ENCODE peak calls at places on chromosomes 13 and 19, in seven cellular contexts. One of them, this sample, is unnamed.

GRCh38 chr13:39876258-39876657 is 220.8 kb downstream of the COG6 start:
- DNase-seq in T follicular helper cell: no peak
- DNase-seq in neural crest cell: no peak
- DNase-seq in Calu3: no peak
- DNase-seq in T-helper 2 cell: no peak
- DNase-seq in aorta: no peak
- DNase-seq in thoracic aorta: no peak
- DNase-seq in this sample: no peak

GRCh38 chr19:32223595-32224370 is 121.6 kb upstream of the ZNF507 start:
- DNase-seq in T-helper 2 cell: no peak
- DNase-seq in neural crest cell: no peak
- DNase-seq in T follicular helper cell: no peak
- DNase-seq in thoracic aorta: no peak
- DNase-seq in aorta: no peak
- DNase-seq in Calu3: no peak
- DNase-seq in this sample: no peak

GRCh38 chr19:12947702-12948596 is 2.3 kb downstream of the RAD23A start:
- DNase-seq in T-helper 2 cell: no peak
- DNase-seq in Calu3: no peak
- DNase-seq in thoracic aorta: no peak
- DNase-seq in aorta: no peak
- DNase-seq in neural crest cell: no peak
- DNase-seq in T follicular helper cell: no peak
- DNase-seq in this sample: no peak

GRCh38 chr19:46376241-46377153 is 29.6 kb downstream of the PPP5C start:
- DNase-seq in thoracic aorta: no peak
- DNase-seq in T follicular helper cell: no peak
- DNase-seq in neural crest cell: no peak
- DNase-seq in T-helper 2 cell: no peak
- DNase-seq in aorta: no peak
- DNase-seq in Calu3: no peak
- DNase-seq in this sample: no peak

GRCh38 chr13:23828866-23829265 is 60.3 kb downstream of the MIPEP start:
- DNase-seq in neural crest cell: no peak
- DNase-seq in thoracic aorta: no peak
- DNase-seq in T follicular helper cell: no peak
- DNase-seq in aorta: no peak
- DNase-seq in Calu3: no peak
- DNase-seq in T-helper 2 cell: no peak
- DNase-seq in this sample: no peak

GRCh38 chr13:30581582-30581981 is 36.1 kb upstream of the USPL1 start:
- DNase-seq in T-helper 2 cell: no peak
- DNase-seq in T follicular helper cell: no peak
- DNase-seq in Calu3: peak
- DNase-seq in aorta: no peak
- DNase-seq in neural crest cell: no peak
- DNase-seq in thoracic aorta: no peak
- DNase-seq in this sample: no peak

GRCh38 chr13:94444826-94445225 is 34.7 kb downstream of the DCT start:
- DNase-seq in neural crest cell: no peak
- DNase-seq in aorta: no peak
- DNase-seq in Calu3: no peak
- DNase-seq in T-helper 2 cell: no peak
- DNase-seq in thoracic aorta: no peak
- DNase-seq in T follicular helper cell: no peak
- DNase-seq in this sample: no peak

GRCh38 chr13:110380359-110381028 is 73.4 kb downstream of the COL4A2 start:
- DNase-seq in thoracic aorta: no peak
- DNase-seq in T-helper 2 cell: no peak
- DNase-seq in Calu3: peak
- DNase-seq in neural crest cell: no peak
- DNase-seq in T follicular helper cell: no peak
- DNase-seq in aorta: no peak
- DNase-seq in this sample: no peak

GRCh38 chr19:4122480-4122879 is 1.4 kb downstream of the MAP2K2 start:
- DNase-seq in aorta: no peak
- DNase-seq in neural crest cell: no peak
- DNase-seq in T-helper 2 cell: no peak
- DNase-seq in thoracic aorta: no peak
- DNase-seq in T follicular helper cell: no peak
- DNase-seq in Calu3: no peak
- DNase-seq in this sample: no peak

GRCh38 chr13:48334534-48335127 is 31.1 kb downstream of the RB1 start:
- DNase-seq in neural crest cell: no peak
- DNase-seq in T follicular helper cell: no peak
- DNase-seq in thoracic aorta: no peak
- DNase-seq in aorta: no peak
- DNase-seq in Calu3: no peak
- DNase-seq in T-helper 2 cell: no peak
- DNase-seq in this sample: no peak

GRCh38 chr19:33047422-33047821 is 17.3 kb downstream of the RHPN2 start:
- DNase-seq in thoracic aorta: no peak
- DNase-seq in T-helper 2 cell: no peak
- DNase-seq in aorta: no peak
- DNase-seq in Calu3: peak
- DNase-seq in T follicular helper cell: no peak
- DNase-seq in neural crest cell: no peak
- DNase-seq in this sample: no peak

GRCh38 chr19:38395381-38396127 is 7.1 kb downstream of the SPRED3 start:
- DNase-seq in T follicular helper cell: no peak
- DNase-seq in aorta: no peak
- DNase-seq in T-helper 2 cell: no peak
- DNase-seq in neural crest cell: no peak
- DNase-seq in thoracic aorta: no peak
- DNase-seq in Calu3: no peak
- DNase-seq in this sample: no peak

GRCh38 chr19:16266586-16266942 is 58.1 kb upstream of the KLF2 start:
- DNase-seq in T follicular helper cell: peak
- DNase-seq in thoracic aorta: no peak
- DNase-seq in neural crest cell: no peak
- DNase-seq in Calu3: no peak
- DNase-seq in T-helper 2 cell: peak
- DNase-seq in aorta: no peak
- DNase-seq in this sample: no peak

This sample was measured in tibial artery.